ENCODE peak calls at places on chromosomes 11 and 22, in nine cellular contexts. S, O, K, T, V, X, C, D and N are unnamed samples.
A peak's percentile ranks its signal among the peaks of the same experiment; 100 is the strongest.

GRCh38 chr22:28034760-28035401 is 115.8 kb upstream of the PITPNB start:
- DNase-seq in T (peak; percentile 79), S (peak; percentile 78), O (peak; percentile 68), X (peak; percentile 79), C (no peak), K (peak; percentile 59), D (no peak), V (peak; percentile 52), N (peak; percentile 38)

GRCh38 chr11:8775341-8776133 is 92.9 kb downstream of the RPL27A start:
- DNase-seq in C (no peak), O (peak; percentile 42), V (no peak), K (peak; percentile 70), T (no peak), D (no peak), S (peak; percentile 42), X (peak; percentile 35), N (no peak)

GRCh38 chr11:44427432-44427831 is 117.5 kb upstream of the ALX4 start:
- DNase-seq in V (peak; percentile 21), O (no peak), T (no peak), S (no peak), X (no peak), K (no peak), C (peak; percentile 26), D (no peak), N (peak; percentile 14)

GRCh38 chr11:75272391-75272790 is 31.8 kb downstream of the TPBGL start:
- DNase-seq in T (no peak), S (no peak), D (no peak), K (no peak), V (no peak), O (no peak), X (no peak), C (no peak), N (no peak)

GRCh38 chr11:82701847-82702520 is 31.7 kb downstream of the FAM181B start:
- DNase-seq in T (no peak), V (peak; percentile 64), K (peak; percentile 34), C (peak; percentile 74), X (peak; percentile 33), S (no peak), D (peak; percentile 31), O (peak; percentile 58), N (peak; percentile 66)

GRCh38 chr11:420054-420910 is 5.5 kb upstream of the SIGIRR start:
- DNase-seq in C (no peak), D (no peak), K (no peak), O (no peak), T (no peak), V (no peak), S (no peak), X (no peak), N (no peak)

GRCh38 chr11:17244046-17244445 is 32.5 kb upstream of the NUCB2 start:
- DNase-seq in O (no peak), S (no peak), T (no peak), V (no peak), D (no peak), X (no peak), K (no peak), C (no peak), N (no peak)

GRCh38 chr22:38081941-38082828 is 1.8 kb downstream of the SLC16A8 start:
- DNase-seq in X (no peak), K (no peak), D (no peak), T (no peak), O (no peak), C (no peak), S (no peak), V (no peak), N (no peak)

GRCh38 chr11:34585870-34586654 is 34.8 kb upstream of the EHF start:
- DNase-seq in V (peak; percentile 72), C (peak; percentile 66), O (peak; percentile 84), T (peak; percentile 44), K (no peak), S (no peak), D (peak; percentile 76), X (peak; percentile 79), N (peak; percentile 69)

GRCh38 chr11:65414776-65415498 is 7.7 kb upstream of the NEAT1 start:
- DNase-seq in C (no peak), D (no peak), T (no peak), K (no peak), X (no peak), V (no peak), O (no peak), S (no peak), N (no peak)

GRCh38 chr11:111026241-111026640 is 219.3 kb upstream of the POU2AF2 start:
- DNase-seq in S (no peak), V (no peak), D (no peak), X (no peak), O (no peak), T (no peak), K (no peak), C (no peak), N (no peak)

GRCh38 chr11:44621784-44622183 is 56.3 kb downstream of the CD82 start:
- DNase-seq in S (peak; percentile 15), V (no peak), K (no peak), D (no peak), T (no peak), C (no peak), X (no peak), O (no peak), N (no peak)

GRCh38 chr11:66335531-66336233 is 552 bp downstream of the RIN1 start:
- DNase-seq in D (no peak), O (peak; percentile 67), X (peak; percentile 78), K (no peak), S (no peak), V (peak; percentile 45), T (no peak), C (peak; percentile 56), N (peak; percentile 61)

GRCh38 chr11:108466405-108466804 is 924 bp downstream of the C11orf65 start:
- DNase-seq in O (no peak), S (no peak), V (no peak), D (no peak), T (no peak), K (no peak), C (no peak), X (peak; percentile 4), N (no peak)

GRCh38 chr11:73403541-73403940 is 27.3 kb downstream of the RELT start:
- DNase-seq in K (no peak), T (no peak), C (no peak), S (no peak), O (no peak), V (no peak), X (no peak), D (no peak), N (no peak)

GRCh38 chr11:19951558-19952083 is 208.7 kb downstream of the DBX1 start:
- DNase-seq in O (peak; percentile 80), K (peak; percentile 31), V (peak; percentile 71), D (peak; percentile 69), S (no peak), T (peak; percentile 46), C (peak; percentile 77), X (peak; percentile 54), N (peak; percentile 76)

GRCh38 chr11:22666700-22667439 is 459 bp downstream of the GAS2 start:
- DNase-seq in K (peak; percentile 79), T (peak; percentile 33), S (peak; percentile 67), X (no peak), C (peak; percentile 78), O (peak; percentile 66), V (peak; percentile 76), D (no peak), N (no peak)